ENCODE peak calls at places on chromosomes 5 and 9, in seven cellular contexts. Z is GM13977; X is stimulated activated CD8-positive, alpha-beta memory T cell treated with anti-CD3 and anti-CD28 coated beads, Interleukin-15, amount 100 ng/mL, for 48 hours; C is occipital lobe; O is kidney glomerular epithelial cell; A is activated CD4-positive, CD25-positive, alpha-beta regulatory T cell treated with anti-CD3 and anti-CD28 coated beads, Interleukin-2, amount 50 U/mL, for 72 hours; M is stimulated activated CD4-positive, alpha-beta T cell treated with anti-CD3 and anti-CD28 coated beads, Interleukin-4, amount 100 ng/mL, for 4 hours. D is an unnamed sample.

GRCh38 chr9:5441043-5441442 is 3.3 kb upstream of the PLGRKT start:
- DNase-seq in A (no peak), O (peak; percentile 15), X (no peak), Z (no peak), C (no peak), M (no peak), D (no peak)

GRCh38 chr5:51895834-51896233 is 512.6 kb downstream of the ISL1 start:
- DNase-seq in X (no peak), C (no peak), M (no peak), A (no peak), Z (no peak), O (no peak), D (no peak)

GRCh38 chr5:68548959-68549676 is 333.6 kb downstream of the PIK3R1 start:
- DNase-seq in A (no peak), C (no peak), X (no peak), Z (no peak), M (no peak), O (peak; percentile 99), D (no peak)

GRCh38 chr9:134631881-134632280 is 9.7 kb upstream of the COL5A1 start:
- DNase-seq in C (no peak), A (peak; percentile 7), Z (no peak), O (no peak), X (no peak), M (no peak), D (no peak)

GRCh38 chr9:92135576-92135975 is 20.4 kb upstream of the SPTLC1 start:
- DNase-seq in O (no peak), C (no peak), X (no peak), A (no peak), Z (no peak), M (no peak), D (no peak)

GRCh38 chr5:169970911-169971436 is 9.3 kb downstream of the INSYN2B start:
- DNase-seq in O (peak; percentile 71), M (no peak), C (no peak), X (no peak), A (no peak), Z (no peak), D (no peak)

GRCh38 chr5:135069016-135069770 is 35.2 kb upstream of the PITX1 start:
- DNase-seq in C (no peak), O (no peak), A (peak; percentile 13), M (no peak), Z (no peak), X (no peak), D (no peak)

GRCh38 chr5:30040483-30041116 is 1152.9 kb upstream of the CDH6 start:
- DNase-seq in A (no peak), C (peak; percentile 3), X (no peak), Z (peak; percentile 45), O (peak; percentile 75), M (no peak), D (no peak)

GRCh38 chr9:21624675-21625477 is 142.8 kb upstream of the IFNE start:
- DNase-seq in Z (no peak), C (no peak), O (no peak), M (no peak), A (no peak), X (no peak), D (peak; percentile 29)

GRCh38 chr9:111527347-111527746 is 2.4 kb downstream of the ZNF483 start:
- DNase-seq in A (no peak), Z (no peak), X (no peak), C (no peak), M (no peak), O (no peak), D (no peak)

GRCh38 chr5:56026863-56027300 is 32.1 kb upstream of the IL6ST start:
- DNase-seq in A (no peak), O (peak; percentile 69), X (no peak), M (no peak), Z (peak; percentile 72), C (no peak), D (no peak)

GRCh38 chr5:172506921-172507320 is 52.6 kb upstream of the SH3PXD2B start:
- DNase-seq in X (no peak), M (no peak), Z (no peak), A (no peak), O (no peak), C (no peak), D (no peak)

GRCh38 chr5:177310757-177311173 is 933 bp downstream of the MXD3 start:
- DNase-seq in A (no peak), Z (no peak), O (no peak), C (no peak), M (no peak), X (no peak), D (no peak)

GRCh38 chr9:14989811-14990210 is 79.6 kb upstream of the FREM1 start:
- DNase-seq in A (no peak), X (no peak), Z (no peak), O (no peak), C (no peak), M (no peak), D (no peak)

GRCh38 chr5:44619875-44620610 is 188.7 kb upstream of the MRPS30 start:
- DNase-seq in Z (no peak), M (no peak), X (no peak), O (no peak), A (no peak), C (no peak), D (no peak)

GRCh38 chr5:157766441-157766840 is 22.9 kb downstream of the LSM11 start:
- DNase-seq in A (no peak), C (no peak), M (no peak), O (no peak), X (no peak), Z (no peak), D (no peak)

GRCh38 chr9:91991621-91992435 is 41.8 kb upstream of the ROR2 start:
- DNase-seq in O (no peak), A (no peak), Z (no peak), C (no peak), X (no peak), M (no peak), D (no peak)

GRCh38 chr9:13942695-13943094 is 371.2 kb downstream of the NFIB start:
- DNase-seq in C (peak; percentile 13), X (no peak), O (peak; percentile 97), Z (no peak), A (no peak), M (no peak), D (no peak)

GRCh38 chr5:78661044-78661443 is 12.5 kb upstream of the LHFPL2 start:
- DNase-seq in Z (no peak), X (no peak), O (no peak), C (no peak), A (no peak), M (no peak), D (no peak)

GRCh38 chr5:158647264-158647663 is 452.5 kb downstream of the EBF1 start:
- DNase-seq in X (no peak), C (no peak), M (no peak), A (no peak), O (no peak), Z (no peak), D (no peak)

GRCh38 chr5:132008163-132008473 is 3.3 kb downstream of the ACSL6 start:
- DNase-seq in M (no peak), A (no peak), O (no peak), C (no peak), Z (no peak), X (no peak), D (no peak)

GRCh38 chr5:172697123-172698121 is 56.4 kb downstream of the NEURL1B start:
- DNase-seq in A (peak; percentile 83), C (peak; percentile 70), Z (peak; percentile 88), X (peak; percentile 55), M (peak; percentile 72), O (peak; percentile 90), D (peak; percentile 81)

GRCh38 chr9:129547869-129548570 is 72.9 kb downstream of the C9orf50 start:
- DNase-seq in O (no peak), A (no peak), X (no peak), Z (no peak), M (no peak), C (no peak), D (no peak)

GRCh38 chr5:96049398-96050272 is 88.0 kb upstream of the ELL2 start:
- DNase-seq in A (no peak), C (no peak), O (peak; percentile 88), M (no peak), Z (no peak), X (no peak), D (no peak)

GRCh38 chr9:24090566-24090965 is 264.5 kb upstream of the ELAVL2 start:
- DNase-seq in A (no peak), C (no peak), M (no peak), Z (no peak), X (no peak), O (no peak), D (no peak)

GRCh38 chr5:56200856-56201638 is 32.1 kb downstream of the ANKRD55 start:
- DNase-seq in A (peak; percentile 41), O (peak; percentile 61), C (no peak), X (peak; percentile 28), M (peak; percentile 43), Z (peak; percentile 82), D (peak; percentile 52)

GRCh38 chr9:18887546-18887945 is 145.5 kb downstream of the SAXO1 start:
- DNase-seq in X (no peak), M (no peak), C (no peak), O (no peak), Z (no peak), A (no peak), D (no peak)